ENCODE peak calls at places on chromosomes 3 and 15, in nine cellular contexts. N, R, Z, Y, U, F, W, D and A are unnamed samples.

GRCh38 chr15:58528197-58528870 is 96.5 kb downstream of the LIPC start:
- DNase-seq in N (no peak), R (no peak), Z (no peak), Y (peak), U (peak), F (peak), W (no peak), D (peak), A (no peak)

GRCh38 chr3:38497026-38497425 is 886 bp downstream of the EXOG start:
- DNase-seq in N (no peak), R (no peak), Z (no peak), Y (no peak), U (no peak), F (no peak), W (no peak), D (no peak), A (no peak)

GRCh38 chr3:51436998-51437639 is 46.0 kb downstream of the RBM15B start:
- DNase-seq in N (no peak), R (no peak), Z (no peak), Y (no peak), U (no peak), F (peak), W (no peak), D (no peak), A (peak)

GRCh38 chr3:196339044-196339443 is 856 bp upstream of the TM4SF19 start:
- DNase-seq in N (no peak), R (no peak), Z (no peak), Y (no peak), U (no peak), F (no peak), W (no peak), D (no peak), A (no peak)

GRCh38 chr3:114706591-114707224 is 412.9 kb downstream of the TIGIT start:
- DNase-seq in N (no peak), R (no peak), Z (no peak), Y (no peak), U (peak), F (no peak), W (no peak), D (no peak), A (peak)

GRCh38 chr15:92503458-92503857 is 109.8 kb downstream of the ST8SIA2 start:
- DNase-seq in N (no peak), R (no peak), Z (no peak), Y (no peak), U (no peak), F (no peak), W (no peak), D (no peak), A (no peak)

GRCh38 chr3:129608087-129608935 is 1.8 kb upstream of the PLXND1 start:
- DNase-seq in N (no peak), R (no peak), Z (no peak), Y (no peak), U (no peak), F (no peak), W (no peak), D (no peak), A (no peak)

GRCh38 chr15:72172796-72173195 is 24.8 kb downstream of the GRAMD2A start:
- DNase-seq in N (no peak), R (no peak), Z (no peak), Y (no peak), U (no peak), F (no peak), W (no peak), D (no peak), A (no peak)

GRCh38 chr3:9808345-9809037 is 1.6 kb upstream of the TTLL3 start:
- DNase-seq in N (no peak), R (no peak), Z (no peak), Y (no peak), U (peak), F (no peak), W (no peak), D (peak), A (peak)

GRCh38 chr15:58903232-58903631 is 30.2 kb downstream of the SLTM start:
- DNase-seq in N (no peak), R (no peak), Z (no peak), Y (no peak), U (no peak), F (no peak), W (no peak), D (no peak), A (no peak)

GRCh38 chr15:65980824-65981456 is 111.6 kb downstream of the RAB11A start:
- DNase-seq in N (no peak), R (peak), Z (no peak), Y (no peak), U (peak), F (peak), W (no peak), D (peak), A (peak)

GRCh38 chr3:124557433-124558232 is 172.6 kb upstream of the UMPS start:
- DNase-seq in N (no peak), R (no peak), Z (no peak), Y (no peak), U (no peak), F (peak), W (no peak), D (peak), A (peak)

GRCh38 chr15:38196116-38196515 is 56.5 kb upstream of the SPRED1 start:
- DNase-seq in N (no peak), R (no peak), Z (no peak), Y (no peak), U (no peak), F (no peak), W (no peak), D (no peak), A (no peak)

GRCh38 chr3:61530355-61530754 is 31.0 kb upstream of the PTPRG start:
- DNase-seq in N (no peak), R (no peak), Z (no peak), Y (no peak), U (no peak), F (no peak), W (no peak), D (no peak), A (no peak)

GRCh38 chr15:90001062-90001682 is at the start of gene ZNF710:
- DNase-seq in N (no peak), R (peak), Z (peak), Y (no peak), U (peak), F (no peak), W (no peak), D (peak), A (peak)

GRCh38 chr3:131705558-131706051 is 202.8 kb upstream of the MRPL3 start:
- DNase-seq in N (no peak), R (no peak), Z (no peak), Y (no peak), U (no peak), F (no peak), W (no peak), D (no peak), A (no peak)

GRCh38 chr3:16837602-16838001 is 47.2 kb upstream of the PLCL2 start:
- DNase-seq in N (no peak), R (peak), Z (peak), Y (peak), U (no peak), F (no peak), W (no peak), D (no peak), A (no peak)

GRCh38 chr3:143119974-143120715 is 574 bp downstream of the CHST2 start:
- DNase-seq in N (peak), R (no peak), Z (peak), Y (peak), U (peak), F (no peak), W (no peak), D (peak), A (peak)

GRCh38 chr3:14780927-14781507 is 37.7 kb upstream of the FGD5 start:
- DNase-seq in N (peak), R (no peak), Z (no peak), Y (peak), U (peak), F (peak), W (no peak), D (peak), A (peak)

GRCh38 chr3:133475245-133476010 is 75.6 kb downstream of the BFSP2 start:
- DNase-seq in N (no peak), R (no peak), Z (no peak), Y (peak), U (no peak), F (no peak), W (no peak), D (no peak), A (no peak)

GRCh38 chr3:150599611-150600297 is 3.4 kb upstream of the SELENOT start:
- DNase-seq in N (no peak), R (no peak), Z (no peak), Y (no peak), U (no peak), F (no peak), W (no peak), D (no peak), A (peak)

GRCh38 chr3:150603888-150604319 is 783 bp downstream of the SELENOT start:
- DNase-seq in N (no peak), R (no peak), Z (no peak), Y (no peak), U (peak), F (no peak), W (no peak), D (no peak), A (no peak)

GRCh38 chr3:150602426-150603089 is 563 bp upstream of the SELENOT start:
- DNase-seq in N (no peak), R (no peak), Z (no peak), Y (no peak), U (no peak), F (no peak), W (no peak), D (no peak), A (no peak)

GRCh38 chr3:150605998-150606641 is 3.0 kb downstream of the SELENOT start:
- DNase-seq in N (no peak), R (no peak), Z (no peak), Y (no peak), U (no peak), F (no peak), W (no peak), D (no peak), A (no peak)

DNA sequence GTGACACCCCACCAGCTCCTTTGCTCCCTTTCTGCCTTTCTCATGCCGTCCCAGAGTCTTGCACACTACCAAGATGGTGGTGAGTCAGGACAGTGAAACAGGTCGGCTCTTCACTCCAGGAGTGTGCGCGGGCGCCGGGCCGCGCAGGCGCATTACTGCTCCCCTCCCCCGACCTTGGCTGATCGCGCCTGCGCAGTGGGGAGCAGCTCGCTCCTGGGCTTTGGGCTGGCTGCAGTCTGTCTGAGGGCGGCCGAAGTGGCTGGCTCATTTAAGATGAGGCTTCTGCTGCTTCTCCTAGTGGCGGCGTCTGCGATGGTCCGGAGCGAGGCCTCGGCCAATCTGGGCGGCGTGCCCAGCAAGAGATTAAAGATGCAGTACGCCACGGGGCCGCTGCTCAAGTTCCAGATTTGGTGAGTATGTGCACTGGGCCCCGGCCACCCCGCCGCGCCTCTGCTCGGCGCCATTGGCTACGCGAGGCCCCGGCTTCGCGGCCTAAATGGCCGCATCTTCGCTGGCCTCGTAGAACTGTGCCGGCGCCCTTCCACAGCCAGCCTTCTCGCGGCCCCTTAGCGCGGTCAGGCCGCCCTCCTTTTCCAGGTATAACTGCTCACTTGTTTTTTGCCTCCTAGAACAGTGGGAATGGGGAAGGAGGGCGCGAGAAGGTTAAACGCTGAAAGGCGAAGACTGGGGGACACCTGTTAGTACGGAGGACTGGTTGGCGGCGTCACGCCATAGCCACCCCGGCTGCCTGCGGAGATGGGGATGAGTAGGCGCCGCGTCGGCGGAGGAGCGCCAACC is at the start of gene SELENOT:
- DNase-seq in N (peak), R (peak), Z (peak), Y (peak), U (peak), F (peak), W (peak), D (peak), A (peak)
- TF ChIP-seq POLR2A in N (peak), R (peak), Z (peak), Y (peak), U (peak), F (peak), W (peak), D (peak), A (peak)

GRCh38 chr15:62163397-62163796 is 1.7 kb downstream of the C2CD4B start:
- DNase-seq in N (no peak), R (no peak), Z (no peak), Y (no peak), U (no peak), F (no peak), W (no peak), D (no peak), A (no peak)

GRCh38 chr15:62164500-62165028 is 521 bp downstream of the C2CD4B start:
- DNase-seq in N (no peak), R (no peak), Z (peak), Y (no peak), U (peak), F (no peak), W (no peak), D (peak), A (no peak)

GRCh38 chr15:62163847-62164499 is 1.1 kb downstream of the C2CD4B start:
- DNase-seq in N (no peak), R (no peak), Z (peak), Y (peak), U (no peak), F (peak), W (no peak), D (peak), A (no peak)

GRCh38 chr15:62165793-62166380 is 802 bp upstream of the C2CD4B start:
- DNase-seq in N (no peak), R (no peak), Z (no peak), Y (no peak), U (no peak), F (no peak), W (no peak), D (no peak), A (no peak)

GRCh38 chr15:62165029-62165792 is at the start of gene C2CD4B:
- DNase-seq in N (no peak), R (peak), Z (peak), Y (peak), U (peak), F (peak), W (no peak), D (peak), A (no peak)
- TF ChIP-seq POLR2A in N (no peak), R (no peak), Z (peak), Y (peak), U (peak), F (peak), W (peak), D (peak), A (no peak)

GRCh38 chr15:55288006-55288717 is 1.5 kb downstream of the RAB27A start:
- DNase-seq in N (no peak), R (no peak), Z (no peak), Y (no peak), U (no peak), F (no peak), W (no peak), D (no peak), A (no peak)

GRCh38 chr15:55290361-55291057 is 896 bp upstream of the RAB27A start:
- DNase-seq in N (peak), R (peak), Z (peak), Y (peak), U (peak), F (peak), W (peak), D (peak), A (peak)

GRCh38 chr15:55289011-55289572 is 521 bp downstream of the RAB27A start:
- DNase-seq in N (no peak), R (no peak), Z (no peak), Y (peak), U (peak), F (peak), W (no peak), D (peak), A (no peak)

GRCh38 chr15:55284461-55284860 is 5.2 kb downstream of the RAB27A start:
- DNase-seq in N (no peak), R (no peak), Z (no peak), Y (no peak), U (no peak), F (no peak), W (no peak), D (no peak), A (no peak)

DNA sequence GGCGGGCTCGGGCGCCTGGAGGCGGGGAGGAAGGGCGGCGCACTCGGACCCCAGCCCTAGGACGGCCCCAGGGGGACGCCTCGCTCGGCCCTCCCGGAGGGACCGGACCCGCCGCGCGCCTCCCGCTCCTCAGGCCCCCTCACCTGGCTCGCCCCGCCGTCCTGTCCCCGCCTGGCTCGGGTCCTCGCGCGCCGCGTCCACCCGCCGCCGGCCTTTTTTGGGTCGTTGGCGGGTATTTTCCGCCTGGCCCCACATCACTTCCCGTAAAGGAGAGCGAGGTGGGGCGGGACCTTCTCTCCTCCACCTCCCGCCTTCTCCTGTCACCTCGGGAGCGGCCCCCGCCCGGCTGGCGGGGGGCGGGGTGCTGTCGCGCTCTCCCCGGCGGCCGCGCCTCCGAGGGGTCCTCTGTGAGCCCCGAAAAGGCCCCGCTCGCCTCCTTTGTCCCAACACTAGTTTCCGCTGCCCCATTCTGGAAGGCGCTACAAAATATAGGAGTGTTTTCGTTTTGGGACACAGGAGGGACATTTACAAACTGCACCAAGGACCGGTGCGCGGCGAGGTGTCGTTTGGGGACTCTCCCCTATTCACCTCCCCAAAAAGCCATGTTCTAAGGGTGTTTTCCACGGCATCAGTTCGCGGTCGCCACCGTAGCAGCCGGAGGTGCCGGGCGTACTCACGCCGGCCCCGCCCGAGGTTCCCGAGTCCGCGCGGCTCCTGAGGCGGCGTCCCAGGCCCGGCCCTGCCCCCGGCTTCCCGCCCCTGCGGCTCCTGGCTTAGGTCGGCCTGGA is at the start of gene RAB27A:
- DNase-seq in N (peak), R (peak), Z (peak), Y (peak), U (peak), F (peak), W (no peak), D (peak), A (peak)
- TF ChIP-seq POLR2A in N (no peak), R (no peak), Z (peak), Y (peak), U (peak), F (no peak), W (peak), D (peak), A (peak)

GRCh38 chr3:44478055-44478468 is 592 bp upstream of the ZNF445 start:
- DNase-seq in N (no peak), R (no peak), Z (no peak), Y (no peak), U (peak), F (no peak), W (no peak), D (no peak), A (no peak)

GRCh38 chr3:44478606-44479094 is 1.2 kb upstream of the ZNF445 start:
- DNase-seq in N (no peak), R (no peak), Z (no peak), Y (no peak), U (no peak), F (no peak), W (no peak), D (no peak), A (no peak)

GRCh38 chr3:44476963-44477311 is 533 bp downstream of the ZNF445 start:
- DNase-seq in N (no peak), R (no peak), Z (no peak), Y (no peak), U (no peak), F (no peak), W (no peak), D (no peak), A (no peak)

GRCh38 chr3:44476181-44476599 is 1.3 kb downstream of the ZNF445 start:
- DNase-seq in N (no peak), R (no peak), Z (no peak), Y (no peak), U (no peak), F (no peak), W (no peak), D (no peak), A (no peak)

DNA sequence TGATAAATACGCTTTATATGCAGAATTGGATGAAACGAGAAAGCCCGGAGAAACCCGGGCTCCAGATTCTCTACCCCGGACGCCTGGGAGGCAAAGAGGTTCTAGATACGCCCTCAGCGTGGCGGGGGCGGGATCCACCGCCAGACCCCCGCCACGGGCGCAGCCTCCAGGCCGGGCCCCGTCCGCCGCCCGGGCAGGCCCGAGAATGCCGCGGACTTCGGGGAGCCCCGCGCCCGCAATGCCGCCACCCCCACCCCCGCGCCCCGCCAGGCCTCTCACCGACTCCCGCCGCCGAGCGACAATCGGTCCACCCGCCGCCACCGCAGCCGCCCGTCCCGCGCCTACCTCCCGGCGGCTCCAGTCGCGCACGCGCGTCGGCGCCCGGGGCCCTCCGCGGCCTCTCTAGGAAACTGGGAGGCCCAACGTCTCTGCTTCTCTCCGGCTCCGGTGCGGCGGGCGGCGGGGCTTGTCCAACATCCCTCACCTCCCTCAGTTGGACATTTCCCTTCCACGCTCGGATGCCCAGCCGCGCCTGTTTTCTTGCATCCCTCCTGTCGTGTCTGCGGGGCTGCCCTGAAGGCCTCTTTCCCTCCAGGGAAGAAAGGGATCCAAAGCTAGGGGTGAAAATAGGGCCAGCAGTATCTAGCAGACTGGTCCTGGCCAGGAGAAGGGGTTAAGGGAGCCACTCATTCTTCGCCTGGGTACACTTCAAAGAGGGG is at the start of gene ZNF445:
- DNase-seq in N (peak), R (peak), Z (peak), Y (peak), U (peak), F (peak), W (no peak), D (peak), A (peak)
- TF ChIP-seq POLR2A in N (no peak), R (no peak), Z (peak), Y (peak), U (peak), F (no peak), W (peak), D (no peak), A (peak)

GRCh38 chr15:40046721-40047412 is 7.9 kb upstream of the SRP14 start:
- DNase-seq in N (no peak), R (no peak), Z (no peak), Y (no peak), U (peak), F (no peak), W (no peak), D (no peak), A (peak)

GRCh38 chr15:40045572-40046217 is 6.7 kb upstream of the SRP14 start:
- DNase-seq in N (no peak), R (no peak), Z (no peak), Y (no peak), U (no peak), F (no peak), W (no peak), D (peak), A (no peak)

GRCh38 chr15:40048155-40048792 is 9.3 kb upstream of the SRP14 start:
- DNase-seq in N (no peak), R (no peak), Z (peak), Y (no peak), U (no peak), F (peak), W (no peak), D (peak), A (no peak)

GRCh38 chr15:40049076-40049475 is 10.1 kb upstream of the SRP14 start:
- DNase-seq in N (no peak), R (no peak), Z (no peak), Y (no peak), U (no peak), F (no peak), W (no peak), D (no peak), A (no peak)

GRCh38 chr15:40047413-40048154 is 8.6 kb upstream of the SRP14 start:
- DNase-seq in N (no peak), R (peak), Z (peak), Y (no peak), U (no peak), F (peak), W (no peak), D (peak), A (peak)
- TF ChIP-seq POLR2A in N (no peak), R (no peak), Z (peak), Y (no peak), U (no peak), F (no peak), W (no peak), D (no peak), A (no peak)

GRCh38 chr3:112631257-112631656 is 9.7 kb downstream of the CCDC80 start:
- DNase-seq in N (no peak), R (no peak), Z (no peak), Y (no peak), U (no peak), F (no peak), W (no peak), D (no peak), A (no peak)
- TF ChIP-seq POLR2A in N (no peak), R (no peak), Z (no peak), Y (no peak), U (no peak), F (no peak), W (no peak), D (no peak), A (no peak)